ENCODE peak calls at places on chromosomes 5 and 9, in ten cellular contexts. I is H1; G is HS-5; T is activated gamma-delta T cell; A is Caki2; F is fibroblast of the aortic adventitia; W is amniotic epithelial cell; X is T follicular helper cell; Q is NCI-H460; N is activated naive CD4-positive, alpha-beta T cell treated with anti-CD3 and anti-CD28 coated beads for 36 hours. E is an unnamed sample.

GRCh38 chr9:132946624-132947295 is 2.3 kb upstream of the TSC1 start:
- DNase-seq in N (no peak), A (peak), G (no peak), T (no peak), W (peak), I (peak), F (peak), X (no peak), Q (no peak), E (no peak)

GRCh38 chr9:121242219-121242954 is 25.6 kb upstream of the GSN start:
- DNase-seq in X (no peak), N (no peak), W (peak), A (no peak), G (no peak), T (no peak), F (peak), I (no peak), Q (no peak), E (no peak)

GRCh38 chr9:135214054-135214640 is 126.7 kb downstream of the OLFM1 start:
- DNase-seq in N (no peak), A (no peak), X (no peak), Q (no peak), W (no peak), G (no peak), I (no peak), F (no peak), T (no peak), E (no peak)

GRCh38 chr9:99867968-99868367 is 38.5 kb upstream of the STX17 start:
- DNase-seq in T (no peak), F (no peak), A (no peak), G (no peak), I (no peak), X (no peak), Q (no peak), N (no peak), W (no peak), E (no peak)

GRCh38 chr5:135318037-135318436 is 81.0 kb downstream of the MACROH2A1 start:
- DNase-seq in F (no peak), Q (no peak), T (no peak), N (no peak), G (no peak), A (no peak), X (no peak), I (no peak), W (no peak), E (no peak)

GRCh38 chr9:75636427-75637045 is 253.9 kb upstream of the PCSK5 start:
- DNase-seq in I (no peak), X (no peak), F (no peak), A (no peak), T (no peak), Q (no peak), G (no peak), W (no peak), N (peak), E (peak)

GRCh38 chr5:144134181-144134827 is 36.2 kb downstream of the YIPF5 start:
- DNase-seq in A (no peak), T (no peak), G (no peak), F (no peak), Q (no peak), I (no peak), W (no peak), N (no peak), X (no peak), E (no peak)

GRCh38 chr9:113573303-113573958 is 109.9 kb downstream of the RGS3 start:
- DNase-seq in X (no peak), F (no peak), W (no peak), T (no peak), G (no peak), N (no peak), I (no peak), A (no peak), Q (no peak), E (no peak)